ENCODE peak calls at places on chromosomes 4 and X, in seven cellular contexts. Q, H, W, V, M, L and N are unnamed samples.

GRCh38 chrX:47743504-47743903 is 84.5 kb upstream of the UXT start:
- DNase-seq in H (no peak), L (no peak), M (no peak), V (no peak), Q (no peak), W (no peak), N (peak)

GRCh38 chr4:119151161-119151560 is 15.5 kb downstream of the MYOZ2 start:
- DNase-seq in M (no peak), Q (no peak), L (no peak), W (no peak), H (no peak), V (no peak), N (no peak)

GRCh38 chrX:97238632-97239031 is 354.9 kb downstream of the RPA4 start:
- DNase-seq in M (no peak), W (no peak), L (no peak), H (no peak), V (no peak), Q (no peak), N (peak)

GRCh38 chr4:98150092-98150761 is 7.0 kb upstream of the STPG2 start:
- DNase-seq in M (no peak), L (no peak), V (no peak), Q (no peak), W (no peak), H (no peak), N (peak)

GRCh38 chr4:177494791-177495190 is 52.6 kb upstream of the AGA start:
- DNase-seq in Q (no peak), M (no peak), W (no peak), L (no peak), H (no peak), V (no peak), N (no peak)

GRCh38 chrX:368811-369562 is 17.7 kb downstream of the PPP2R3B start:
- DNase-seq in M (no peak), L (no peak), W (no peak), V (no peak), H (no peak), Q (peak), N (peak)

GRCh38 chr4:1627417-1628313 is 56.4 kb downstream of the FAM53A start:
- DNase-seq in W (no peak), M (no peak), V (no peak), Q (no peak), H (no peak), L (no peak), N (no peak)

GRCh38 chrX:153766098-153766817 is 2.2 kb downstream of the PLXNB3 start:
- DNase-seq in W (peak), Q (peak), L (peak), M (peak), V (peak), H (no peak), N (peak)

GRCh38 chr4:7416745-7417432 is 17.8 kb downstream of the PSAPL1 start:
- DNase-seq in W (peak), L (peak), M (no peak), H (no peak), Q (no peak), V (no peak), N (no peak)

GRCh38 chr4:124757121-124757520 is 44.6 kb upstream of the ANKRD50 start:
- DNase-seq in Q (no peak), M (no peak), H (no peak), W (no peak), V (no peak), L (no peak), N (peak)

GRCh38 chr4:54818481-54818880 is 160.7 kb downstream of the KIT start:
- DNase-seq in V (no peak), H (no peak), M (no peak), W (no peak), Q (no peak), L (no peak), N (no peak)

GRCh38 chr4:55255171-55255570 is 90.9 kb upstream of the SRD5A3 start:
- DNase-seq in L (no peak), W (no peak), V (no peak), M (no peak), H (no peak), Q (no peak), N (peak)

GRCh38 chrX:140057001-140057411 is 91.7 kb upstream of the CXorf66 start:
- DNase-seq in H (peak), W (peak), Q (peak), L (peak), V (peak), M (peak), N (peak)

GRCh38 chr4:70892086-70892769 is 9.9 kb upstream of the MOB1B start:
- DNase-seq in H (no peak), M (peak), L (no peak), W (no peak), V (peak), Q (no peak), N (no peak)

GRCh38 chr4:160848901-160849735 is 1314.7 kb downstream of the FSTL5 start:
- DNase-seq in V (no peak), L (no peak), W (peak), M (no peak), Q (no peak), H (no peak), N (peak)

GRCh38 chrX:50180073-50180940 is 20.5 kb downstream of the AKAP4 start:
- DNase-seq in M (no peak), W (peak), Q (peak), V (no peak), L (no peak), H (no peak), N (no peak)

GRCh38 chrX:73214366-73215094 is at the start of gene NAP1L2:
- DNase-seq in M (peak), H (no peak), Q (no peak), W (peak), V (peak), L (no peak), N (peak)

GRCh38 chrX:133859860-133860259 is 125.5 kb downstream of the GPC3 start:
- DNase-seq in H (peak), W (no peak), V (no peak), L (no peak), M (no peak), Q (no peak), N (peak)

GRCh38 chr4:143473334-143474126 is 40.0 kb upstream of the SMARCA5 start:
- DNase-seq in W (no peak), H (no peak), M (no peak), Q (peak), V (no peak), L (no peak), N (no peak)

GRCh38 chr4:153113061-153113837 is 91.0 kb upstream of the TRIM2 start:
- DNase-seq in W (no peak), Q (no peak), V (no peak), H (peak), L (no peak), M (no peak), N (peak)

GRCh38 chrX:124212622-124213021 is 119.8 kb upstream of the TEX13D start:
- DNase-seq in Q (peak), H (no peak), L (no peak), M (no peak), V (no peak), W (no peak), N (no peak)

GRCh38 chr4:117327491-117327890 is 242.1 kb upstream of the TRAM1L1 start:
- DNase-seq in Q (no peak), W (no peak), V (no peak), M (no peak), H (no peak), L (no peak), N (peak)

GRCh38 chrX:40166582-40166981 is 68.8 kb upstream of the BCOR start:
- DNase-seq in V (no peak), L (peak), H (no peak), Q (peak), M (peak), W (peak), N (no peak)

GRCh38 chr4:108166441-108167315 is 2.1 kb downstream of the LEF1 start:
- DNase-seq in Q (peak), H (no peak), W (peak), M (peak), V (no peak), L (peak), N (no peak)

GRCh38 chrX:39484669-39485068 is 613.1 kb downstream of the BCOR start:
- DNase-seq in H (no peak), L (no peak), W (no peak), Q (no peak), V (no peak), M (no peak), N (peak)

GRCh38 chr4:19187104-19187503 is 1064.6 kb upstream of the SLIT2 start:
- DNase-seq in W (no peak), Q (no peak), V (no peak), H (no peak), L (no peak), M (no peak), N (peak)

GRCh38 chrX:123696334-123696733 is 36.5 kb downstream of the THOC2 start:
- DNase-seq in L (no peak), M (no peak), H (no peak), V (no peak), Q (no peak), W (no peak), N (no peak)

GRCh38 chrX:13763489-13763888 is 28.9 kb downstream of the OFD1 start:
- DNase-seq in M (no peak), V (peak), Q (no peak), L (no peak), H (no peak), W (no peak), N (no peak)

GRCh38 chrX:154142386-154142785 is 1.7 kb upstream of the OPN1LW start:
- DNase-seq in H (no peak), L (no peak), W (no peak), M (no peak), V (no peak), Q (no peak), N (no peak)

GRCh38 chr4:186202490-186203140 is 11.2 kb downstream of the CYP4V2 start:
- DNase-seq in M (no peak), V (no peak), Q (no peak), W (no peak), L (no peak), H (no peak), N (no peak)

GRCh38 chr4:186203391-186203802 is 12.0 kb downstream of the CYP4V2 start:
- DNase-seq in W (no peak), H (no peak), M (no peak), V (no peak), Q (no peak), L (peak), N (no peak)

GRCh38 chr4:186204103-186204559 is 12.8 kb downstream of the CYP4V2 start:
- DNase-seq in L (peak), W (no peak), M (no peak), V (no peak), Q (no peak), H (no peak), N (peak)

GRCh38 chr4:186200436-186201409 is 9.4 kb downstream of the CYP4V2 start:
- DNase-seq in L (no peak), W (no peak), V (no peak), Q (no peak), H (no peak), M (no peak), N (no peak)

GRCh38 chr4:186201535-186202230 is 10.3 kb downstream of the CYP4V2 start:
- DNase-seq in L (peak), H (no peak), M (peak), Q (peak), V (no peak), W (peak), N (peak)
- TF ChIP-seq CTCF in L (peak), H (peak), M (peak), Q (peak), V (peak), W (peak), N (peak)

GRCh38 chrX:80430826-80431501 is 10.7 kb downstream of the TENT5D start:
- DNase-seq in L (peak), W (peak), M (no peak), Q (peak), V (no peak), H (no peak), N (no peak)
- TF ChIP-seq CTCF in L (peak), W (peak), M (no peak), Q (peak), V (no peak), H (peak), N (no peak)

DNA sequence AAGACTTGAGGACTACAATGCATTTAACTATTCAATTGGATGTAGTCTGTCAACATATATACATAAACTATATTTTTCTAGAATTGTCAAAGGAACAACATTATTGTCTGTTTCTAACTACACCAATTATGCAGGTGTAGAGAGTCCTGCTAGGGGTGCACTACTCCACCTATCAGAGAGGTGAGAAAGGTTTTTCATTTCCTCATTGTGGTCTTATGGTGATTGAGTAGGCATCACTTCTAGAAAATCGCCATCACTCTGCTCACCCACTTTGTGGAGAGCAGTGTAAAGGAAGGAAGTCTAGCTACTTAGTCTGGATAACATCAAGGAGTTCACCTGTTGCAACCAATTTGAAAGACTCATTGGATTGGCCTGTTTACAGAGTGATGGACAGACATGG is 4.4 kb upstream of the ADH1C start:
- DNase-seq in W (no peak), V (no peak), L (no peak), M (no peak), H (no peak), Q (no peak), N (no peak)
- TF ChIP-seq CTCF in W (no peak), V (no peak), L (no peak), M (no peak), H (no peak), Q (no peak), N (no peak)

DNA sequence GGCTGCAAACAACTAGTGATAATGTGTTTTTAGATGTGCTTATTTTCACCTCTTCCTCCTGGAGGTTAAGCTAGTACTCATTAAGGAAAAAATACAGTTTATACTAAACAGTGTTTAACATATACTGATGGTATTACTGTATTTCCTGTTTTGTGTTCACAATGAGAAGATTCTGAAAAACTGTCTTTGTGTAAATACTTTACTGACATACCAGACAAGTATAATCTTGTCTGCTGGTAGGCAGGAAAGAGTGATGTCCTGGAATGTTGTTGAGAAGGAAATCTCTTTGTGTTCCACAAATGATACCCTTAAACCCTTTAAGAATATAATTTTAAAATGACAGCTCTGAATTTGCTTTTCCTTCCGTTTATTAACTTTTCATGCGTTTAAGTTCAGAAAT is 205.5 kb upstream of the NUDT6 start:
- DNase-seq in W (no peak), Q (no peak), L (no peak), V (no peak), M (no peak), H (no peak), N (peak)
- TF ChIP-seq CTCF in W (no peak), Q (no peak), L (no peak), V (no peak), M (no peak), H (no peak), N (no peak)

GRCh38 chr4:52957791-52958190 is 95.7 kb downstream of the RASL11B start:
- DNase-seq in M (no peak), L (no peak), W (no peak), Q (no peak), V (no peak), H (no peak), N (peak)
- TF ChIP-seq CTCF in M (no peak), L (no peak), W (no peak), Q (no peak), V (no peak), H (no peak), N (peak)

GRCh38 chrX:79176028-79176427 is 31.5 kb downstream of the GPR174 start:
- DNase-seq in M (no peak), H (no peak), Q (no peak), L (no peak), W (no peak), V (no peak), N (no peak)
- TF ChIP-seq CTCF in M (no peak), H (no peak), Q (no peak), L (no peak), W (no peak), V (no peak), N (no peak)

GRCh38 chr4:169720529-169720928 is 37.2 kb downstream of the HPF1 start:
- DNase-seq in L (no peak), W (no peak), V (no peak), Q (no peak), H (no peak), M (no peak), N (no peak)

GRCh38 chr4:169724251-169724650 is 33.5 kb downstream of the HPF1 start:
- DNase-seq in M (no peak), L (no peak), H (no peak), W (no peak), V (no peak), Q (no peak), N (peak)

GRCh38 chr4:169727616-169728015 is 30.1 kb downstream of the HPF1 start:
- DNase-seq in W (no peak), V (no peak), H (no peak), M (no peak), Q (no peak), L (no peak), N (no peak)

GRCh38 chr4:169723207-169723606 is 34.5 kb downstream of the HPF1 start:
- DNase-seq in Q (peak), M (no peak), H (no peak), L (peak), W (peak), V (no peak), N (peak)
- TF ChIP-seq CTCF in Q (peak), M (no peak), H (peak), L (peak), W (peak), V (no peak), N (peak)

GRCh38 chr4:107034091-107034698 is 1.9 kb downstream of the DKK2 start:
- DNase-seq in Q (no peak), H (no peak), M (peak), L (peak), W (peak), V (no peak), N (peak)
- TF ChIP-seq CTCF in Q (no peak), H (peak), M (no peak), L (peak), W (peak), V (no peak), N (peak)